ENCODE peak calls at places on chromosomes 5 and 9, in six cellular contexts. U is DND-41, S is AG04450, Z is HepG2, Y is foreskin fibroblast, I is choroid plexus epithelial cell. V is an unnamed sample.

GRCh38 chr9:1354066-1354465 is 303.9 kb downstream of the DMRT2 start:
- DNase-seq in U (no peak), S (no peak), Z (no peak), Y (no peak), I (no peak), V (no peak)

GRCh38 chr9:6305954-6306563 is 22.1 kb upstream of the TPD52L3 start:
- DNase-seq in U (no peak), S (peak), Z (peak), Y (peak), I (peak), V (no peak)

GRCh38 chr5:90968319-90968718 is 409.7 kb downstream of the ADGRV1 start:
- DNase-seq in U (no peak), S (no peak), Z (no peak), Y (peak), I (peak), V (peak)

GRCh38 chr5:124583469-124584350 is 162.7 kb downstream of the ZNF608 start:
- DNase-seq in U (peak), S (peak), Z (peak), Y (peak), I (peak), V (peak)

GRCh38 chr9:112041536-112042243 is 133.4 kb downstream of the SUSD1 start:
- DNase-seq in U (no peak), S (peak), Z (peak), Y (peak), I (peak), V (peak)

GRCh38 chr5:108409781-108410180 is 27.9 kb upstream of the FBXL17 start:
- DNase-seq in U (no peak), S (no peak), Z (no peak), Y (no peak), I (no peak), V (no peak)

GRCh38 chr9:87667164-87667738 is 58.7 kb upstream of the CTSL start:
- DNase-seq in U (peak), S (no peak), Z (peak), Y (no peak), I (no peak), V (no peak)

GRCh38 chr9:127801955-127802575 is 617 bp upstream of the FPGS start:
- DNase-seq in U (no peak), S (no peak), Z (no peak), Y (no peak), I (peak), V (no peak)

GRCh38 chr9:73683862-73684591 is 532.4 kb downstream of the ANXA1 start:
- DNase-seq in U (no peak), S (no peak), Z (peak), Y (peak), I (peak), V (peak)

GRCh38 chr5:78689893-78690592 is 41.5 kb upstream of the LHFPL2 start:
- DNase-seq in U (no peak), S (no peak), Z (no peak), Y (no peak), I (no peak), V (no peak)

GRCh38 chr9:129863059-129863690 is 27.9 kb downstream of the USP20 start:
- DNase-seq in U (peak), S (no peak), Z (no peak), Y (peak), I (peak), V (peak)

GRCh38 chr9:86809151-86809550 is 138.2 kb downstream of the GAS1 start:
- DNase-seq in U (no peak), S (no peak), Z (no peak), Y (no peak), I (no peak), V (no peak)

GRCh38 chr5:175162036-175162435 is 281.9 kb downstream of the DRD1 start:
- DNase-seq in U (no peak), S (no peak), Z (no peak), Y (no peak), I (no peak), V (no peak)

GRCh38 chr9:25716220-25716872 is 38.1 kb upstream of the TUSC1 start:
- DNase-seq in U (no peak), S (peak), Z (peak), Y (no peak), I (peak), V (peak)

GRCh38 chr9:129907196-129907595 is 71.9 kb downstream of the USP20 start:
- DNase-seq in U (no peak), S (no peak), Z (no peak), Y (no peak), I (no peak), V (no peak)

GRCh38 chr5:176590035-176590729 is 19.8 kb downstream of the GPRIN1 start:
- DNase-seq in U (no peak), S (no peak), Z (no peak), Y (no peak), I (no peak), V (no peak)

GRCh38 chr5:120368923-120369715 is 95.0 kb upstream of the PRR16 start:
- DNase-seq in U (peak), S (no peak), Z (peak), Y (no peak), I (peak), V (no peak)

GRCh38 chr9:133959171-133959570 is 33.0 kb downstream of the VAV2 start:
- DNase-seq in U (no peak), S (no peak), Z (no peak), Y (no peak), I (no peak), V (no peak)

GRCh38 chr5:126936775-126937418 is 93.5 kb downstream of the MARCHF3 start:
- DNase-seq in U (no peak), S (no peak), Z (no peak), Y (no peak), I (no peak), V (no peak)

GRCh38 chr9:109483771-109484442 is 14.2 kb downstream of the PTPN3 start:
- DNase-seq in U (no peak), S (no peak), Z (no peak), Y (no peak), I (no peak), V (no peak)

GRCh38 chr5:145568581-145568980 is 266.6 kb downstream of the PRELID2 start:
- DNase-seq in U (no peak), S (peak), Z (no peak), Y (no peak), I (peak), V (peak)

GRCh38 chr5:140468188-140468587 is 66.6 kb downstream of the ANKHD1 start:
- DNase-seq in U (no peak), S (no peak), Z (no peak), Y (no peak), I (peak), V (no peak)

GRCh38 chr5:116484645-116485044 is 90.0 kb downstream of the SEMA6A start:
- DNase-seq in U (no peak), S (no peak), Z (no peak), Y (no peak), I (no peak), V (no peak)

GRCh38 chr5:149789835-149790234 is 59.7 kb downstream of the PPARGC1B start:
- DNase-seq in U (no peak), S (no peak), Z (no peak), Y (no peak), I (no peak), V (no peak)

DNA sequence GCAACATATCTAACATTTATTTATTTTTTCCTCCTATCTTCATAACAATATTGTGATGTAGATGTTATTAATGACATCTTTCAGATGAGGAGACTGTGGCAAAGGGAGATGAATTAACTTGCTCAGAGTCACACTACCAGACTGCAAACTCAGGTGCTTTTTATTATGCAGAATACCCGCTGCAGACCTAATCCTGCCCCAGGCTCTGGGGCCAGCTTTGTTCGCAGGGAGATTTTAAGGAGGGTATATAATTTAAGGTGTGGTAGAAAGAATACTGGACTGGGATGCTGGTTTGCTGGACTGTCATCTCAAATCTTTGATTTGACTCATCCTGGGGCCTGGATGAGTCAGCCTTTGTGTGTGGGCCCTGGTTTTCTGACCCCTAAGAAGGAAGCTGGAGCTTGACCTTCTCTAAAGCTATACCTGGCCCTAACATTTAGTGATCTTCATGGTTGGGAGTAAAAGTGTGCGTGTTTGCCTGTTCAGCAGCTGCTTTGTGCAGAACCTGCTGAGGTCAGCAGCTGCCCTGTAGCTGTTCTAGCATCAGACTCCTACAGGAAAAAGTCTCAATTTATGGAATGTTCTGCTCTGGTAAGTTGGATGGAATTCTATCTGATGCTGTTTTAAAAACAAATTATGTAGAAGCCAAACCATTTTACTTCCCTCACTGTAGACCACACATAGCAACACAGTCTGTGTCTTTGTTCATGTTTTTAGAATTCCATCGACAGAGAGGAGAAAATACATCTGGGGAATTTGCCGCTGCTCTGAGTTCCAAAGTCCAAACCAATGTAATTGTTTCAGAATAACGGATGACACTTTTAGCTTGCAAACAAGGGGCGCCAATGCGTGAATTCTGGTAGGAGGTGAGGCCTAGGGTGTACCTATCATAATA is 4.5 kb downstream of the SLC36A1 start:
- DNase-seq in U (no peak), S (peak), Z (peak), Y (peak), I (peak), V (no peak)
- H3K4me3 ChIP-seq in U (no peak), S (no peak), Z (no peak), Y (no peak), I (no peak), V (no peak)

DNA sequence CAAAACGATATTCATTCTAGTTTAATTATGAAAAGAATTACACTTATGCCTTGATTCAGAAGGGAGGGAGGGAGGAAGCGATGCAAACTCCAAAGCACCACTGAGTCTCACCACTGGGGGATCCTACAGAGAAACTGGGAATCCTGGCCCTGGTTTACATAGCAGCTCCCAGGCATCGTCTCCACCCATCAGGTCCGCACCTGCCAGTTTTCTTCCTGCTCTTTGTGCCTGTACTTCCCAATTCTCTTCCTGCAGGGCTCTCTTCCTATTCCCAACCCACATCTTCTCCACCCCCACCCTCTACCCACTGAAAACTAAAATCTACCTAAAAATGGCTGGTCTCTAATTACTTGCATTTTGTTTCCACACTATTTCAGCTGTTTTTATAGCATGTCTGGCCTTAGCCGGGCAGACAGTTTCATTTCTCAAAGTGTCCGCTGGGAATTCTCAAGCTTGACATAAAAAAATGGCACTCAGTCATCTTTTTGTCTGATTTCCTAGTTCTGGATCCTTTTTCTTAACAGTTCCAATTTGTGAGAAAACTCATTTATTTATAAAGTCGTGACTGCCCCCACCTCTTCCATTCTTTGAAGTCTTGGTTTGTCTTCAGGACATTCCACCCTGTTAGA is 1.6 kb upstream of the TNIP1 start:
- DNase-seq in U (no peak), S (no peak), Z (peak), Y (no peak), I (peak), V (no peak)
- H3K4me3 ChIP-seq in U (no peak), S (no peak), Z (peak), Y (peak), I (no peak), V (peak)

GRCh38 chr5:39427225-39427624 is 2.4 kb upstream of the DAB2 start:
- DNase-seq in U (no peak), S (no peak), Z (no peak), Y (no peak), I (peak), V (no peak)
- H3K4me3 ChIP-seq in U (no peak), S (no peak), Z (no peak), Y (peak), I (no peak), V (no peak)

GRCh38 chr9:114303571-114303970 is 19.3 kb upstream of the ORM1 start:
- DNase-seq in U (no peak), S (no peak), Z (no peak), Y (no peak), I (no peak), V (no peak)

GRCh38 chr9:114301798-114302565 is 20.9 kb upstream of the ORM1 start:
- DNase-seq in U (no peak), S (no peak), Z (no peak), Y (no peak), I (no peak), V (no peak)

GRCh38 chr9:114300846-114301797 is 21.8 kb upstream of the ORM1 start:
- DNase-seq in U (no peak), S (no peak), Z (no peak), Y (no peak), I (no peak), V (no peak)

GRCh38 chr9:114303977-114304376 is 18.9 kb upstream of the ORM1 start:
- DNase-seq in U (no peak), S (no peak), Z (no peak), Y (no peak), I (no peak), V (no peak)

DNA sequence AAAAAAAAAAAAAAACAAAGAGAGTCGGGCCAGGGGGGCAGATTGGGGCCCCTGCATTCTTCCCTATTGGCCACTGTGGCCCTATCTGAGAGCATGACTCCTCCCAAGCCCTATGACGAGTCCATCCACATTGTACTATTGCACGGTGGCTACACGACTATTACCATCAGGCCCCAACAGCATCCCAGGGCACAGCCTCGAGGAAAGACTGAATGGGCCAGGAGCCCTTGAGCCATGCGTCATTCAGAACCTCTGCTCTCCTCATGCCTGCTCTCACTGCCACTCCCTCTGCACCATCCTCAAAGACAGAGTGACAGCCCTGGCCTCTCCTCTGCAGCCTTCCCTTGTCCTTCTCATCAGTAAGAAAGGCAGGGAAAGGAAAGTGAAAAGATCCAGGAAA is 20.2 kb upstream of the ORM1 start:
- DNase-seq in U (no peak), S (no peak), Z (no peak), Y (no peak), I (no peak), V (no peak)
- H3K4me3 ChIP-seq in U (no peak), S (no peak), Z (no peak), Y (no peak), I (no peak), V (no peak)

DNA sequence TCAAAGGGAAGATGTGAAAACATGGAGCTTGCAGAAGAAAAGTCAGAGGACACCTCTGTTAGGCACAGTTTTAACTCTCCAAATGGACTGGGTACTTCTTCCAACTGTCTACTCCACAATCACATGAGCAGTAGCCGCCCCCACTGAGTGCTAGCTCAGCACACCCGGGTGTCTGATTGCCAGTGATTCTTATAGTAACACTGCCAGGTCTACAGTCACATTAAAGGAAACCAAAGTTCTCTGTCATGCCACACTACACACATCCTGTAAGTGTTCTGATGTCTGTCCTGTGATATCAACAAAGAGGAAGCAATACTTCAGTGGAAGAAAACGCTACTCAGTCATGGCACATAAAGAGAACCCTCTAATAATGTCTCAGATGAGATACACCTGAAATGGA is at the start of gene HAVCR2:
- DNase-seq in U (peak), S (no peak), Z (no peak), Y (no peak), I (no peak), V (no peak)
- H3K4me3 ChIP-seq in U (no peak), S (no peak), Z (no peak), Y (no peak), I (no peak), V (no peak)

V was measured in skeletal muscle cell.